ENCODE peak calls at places on chromosome 2, in nine cellular contexts. L is brain microvascular endothelial cell; Q is B cell; A is T-helper 2 cell; F is activated CD8-positive, alpha-beta memory T cell treated with anti-CD3 and anti-CD28 coated beads for 4 hours; B is NCI-H524; R is head of caudate nucleus; D is SW480; O is progenitor cell of endocrine pancreas. E is an unnamed sample.

GRCh38 chr2:197108758-197109157 is 182.3 kb upstream of the PGAP1 start:
- DNase-seq in O (no peak), F (no peak), R (peak; percentile 50), L (peak; percentile 94), Q (no peak), D (no peak), B (no peak), A (no peak), E (peak; percentile 5)

GRCh38 chr2:172211507-172211906 is 108.8 kb upstream of the DLX2 start:
- DNase-seq in L (peak; percentile 17), D (no peak), Q (no peak), F (no peak), R (no peak), O (no peak), B (no peak), A (no peak), E (no peak)

GRCh38 chr2:85355073-85355410 is 473 bp downstream of the ELMOD3 start:
- DNase-seq in O (no peak), B (no peak), R (no peak), L (no peak), F (no peak), A (no peak), Q (no peak), D (no peak), E (no peak)

GRCh38 chr2:237520290-237520689 is 33.2 kb downstream of the MLPH start:
- DNase-seq in L (no peak), A (no peak), R (no peak), O (no peak), B (no peak), D (no peak), Q (no peak), F (no peak), E (no peak)

GRCh38 chr2:226799976-226800940 is 638 bp upstream of the IRS1 start:
- DNase-seq in L (no peak), A (no peak), R (peak; percentile 45), Q (peak; percentile 26), B (no peak), D (peak; percentile 31), O (no peak), F (no peak), E (no peak)

GRCh38 chr2:1822341-1822740 is 78.0 kb upstream of the PXDN start:
- DNase-seq in L (no peak), O (no peak), B (no peak), D (no peak), R (no peak), Q (no peak), A (no peak), F (no peak), E (no peak)

GRCh38 chr2:18924905-18925691 is 335.7 kb upstream of the NT5C1B start:
- DNase-seq in D (peak; percentile 42), F (no peak), Q (no peak), R (no peak), A (no peak), B (no peak), O (no peak), L (peak; percentile 77), E (no peak)

GRCh38 chr2:117980381-117980780 is 33.5 kb downstream of the CCDC93 start:
- DNase-seq in B (no peak), D (no peak), A (no peak), O (no peak), L (peak; percentile 53), Q (no peak), R (no peak), F (no peak), E (no peak)

GRCh38 chr2:161745866-161746614 is 121.8 kb downstream of the SLC4A10 start:
- DNase-seq in O (no peak), R (no peak), L (no peak), B (no peak), F (no peak), D (no peak), Q (no peak), A (no peak), E (no peak)

GRCh38 chr2:101808006-101808562 is 110.6 kb downstream of the MAP4K4 start:
- DNase-seq in D (no peak), R (no peak), L (no peak), O (no peak), F (no peak), A (no peak), B (no peak), Q (no peak), E (no peak)

E was measured in T47D.